ENCODE peak calls at places on chromosomes 2 and 18, in five cellular contexts. S is astrocyte of the spinal cord, E is endothelial cell, R is BE2C, W is upper lobe of right lung. H is an unnamed sample.

GRCh38 chr2:61210332-61210981 is 48.5 kb downstream of the C2orf74 start:
- DNase-seq in S (peak), E (no peak), R (no peak), W (no peak), H (peak)

GRCh38 chr2:66560683-66561082 is 125.8 kb downstream of the MEIS1 start:
- DNase-seq in S (no peak), E (no peak), R (no peak), W (no peak), H (no peak)

GRCh38 chr2:136310005-136310495 is 192.1 kb upstream of the CXCR4 start:
- DNase-seq in S (no peak), E (no peak), R (no peak), W (no peak), H (no peak)

GRCh38 chr2:161178756-161179155 is 18.5 kb downstream of the TANK start:
- DNase-seq in S (no peak), E (no peak), R (no peak), W (no peak), H (no peak)

GRCh38 chr2:9052821-9053533 is 49.5 kb upstream of the MBOAT2 start:
- DNase-seq in S (no peak), E (no peak), R (no peak), W (no peak), H (no peak)

GRCh38 chr2:208546107-208546506 is 139.5 kb downstream of the PTH2R start:
- DNase-seq in S (no peak), E (no peak), R (no peak), W (no peak), H (no peak)

GRCh38 chr2:199455533-199456382 is 2.0 kb downstream of the SATB2 start:
- DNase-seq in S (no peak), E (peak), R (no peak), W (peak), H (no peak)

GRCh38 chr2:2180446-2180845 is 150.6 kb downstream of the MYT1L start:
- DNase-seq in S (no peak), E (no peak), R (no peak), W (no peak), H (no peak)

GRCh38 chr2:88125924-88126771 is 1.7 kb downstream of the FABP1 start:
- DNase-seq in S (no peak), E (no peak), R (no peak), W (no peak), H (no peak)

GRCh38 chr2:120470041-120470716 is 124.2 kb downstream of the INHBB start:
- DNase-seq in S (peak), E (peak), R (no peak), W (peak), H (peak)

GRCh38 chr2:64090264-64090663 is 54.0 kb downstream of the PELI1 start:
- DNase-seq in S (no peak), E (no peak), R (no peak), W (no peak), H (no peak)

GRCh38 chr2:134436706-134437105 is 182.8 kb downstream of the MGAT5 start:
- DNase-seq in S (no peak), E (no peak), R (no peak), W (no peak), H (no peak)

GRCh38 chr2:153823880-153824279 is 47.8 kb upstream of the GALNT13 start:
- DNase-seq in S (no peak), E (no peak), R (no peak), W (no peak), H (no peak)

GRCh38 chr18:45169610-45170009 is 445.7 kb upstream of the SLC14A2 start:
- DNase-seq in S (peak), E (no peak), R (no peak), W (no peak), H (peak)

GRCh38 chr2:72089537-72089936 is 58.1 kb downstream of the CYP26B1 start:
- DNase-seq in S (no peak), E (no peak), R (no peak), W (no peak), H (no peak)

GRCh38 chr2:70712916-70713315 is 55.1 kb downstream of the ADD2 start:
- DNase-seq in S (no peak), E (no peak), R (no peak), W (no peak), H (no peak)

GRCh38 chr2:144776766-144777165 is 256.8 kb upstream of the ZEB2 start:
- DNase-seq in S (peak), E (no peak), R (no peak), W (no peak), H (peak)

GRCh38 chr2:236167297-236168109 is 683 bp downstream of the GBX2 start:
- DNase-seq in S (peak), E (peak), R (peak), W (peak), H (peak)

GRCh38 chr2:3302751-3303582 is 74.7 kb downstream of the EIPR1 start:
- DNase-seq in S (no peak), E (no peak), R (peak), W (no peak), H (no peak)

GRCh38 chr18:35982404-35983114 is 10.1 kb downstream of the RMP24 start:
- DNase-seq in S (peak), E (no peak), R (no peak), W (no peak), H (peak)

GRCh38 chr2:45595724-45596435 is 15.2 kb downstream of the SRBD1 start:
- DNase-seq in S (peak), E (no peak), R (no peak), W (no peak), H (peak)

GRCh38 chr2:932320-933221 is 18.1 kb upstream of the SNTG2 start:
- DNase-seq in S (no peak), E (no peak), R (no peak), W (peak), H (no peak)

GRCh38 chr2:171958475-171958874 is 36.2 kb downstream of the HAT1 start:
- DNase-seq in S (peak), E (no peak), R (no peak), W (no peak), H (peak)

GRCh38 chr2:85215074-85216050 is 82.2 kb downstream of the TCF7L1 start:
- DNase-seq in S (peak), E (no peak), R (peak), W (no peak), H (peak)

GRCh38 chr2:226877491-226877890 is 41.6 kb downstream of the RHBDD1 start:
- DNase-seq in S (no peak), E (no peak), R (no peak), W (no peak), H (no peak)

GRCh38 chr18:49617846-49618245 is 56.0 kb downstream of the LIPG start:
- DNase-seq in S (no peak), E (no peak), R (no peak), W (no peak), H (no peak)

GRCh38 chr18:11960743-11961380 is 20.4 kb upstream of the IMPA2 start:
- DNase-seq in S (no peak), E (no peak), R (no peak), W (no peak), H (no peak)

GRCh38 chr18:67766930-67767329 is 250.4 kb upstream of the DSEL start:
- DNase-seq in S (peak), E (no peak), R (no peak), W (no peak), H (peak)

GRCh38 chr2:47119001-47119400 is 36.1 kb downstream of the STPG4 start:
- DNase-seq in S (peak), E (no peak), R (no peak), W (no peak), H (peak)

GRCh38 chr2:37343537-37344434 is 644 bp upstream of the QPCT start:
- DNase-seq in S (peak), E (peak), R (no peak), W (no peak), H (peak)

GRCh38 chr18:1014496-1014895 is 109.8 kb downstream of the ADCYAP1 start:
- DNase-seq in S (no peak), E (no peak), R (peak), W (no peak), H (no peak)

GRCh38 chr18:8946046-8946838 is 156.3 kb upstream of the NDUFV2 start:
- DNase-seq in S (peak), E (no peak), R (no peak), W (no peak), H (peak)

GRCh38 chr18:48990497-48991298 is 39.9 kb upstream of the SMAD7 start:
- DNase-seq in S (peak), E (no peak), R (no peak), W (no peak), H (peak)

GRCh38 chr2:40251146-40251545 is 200.7 kb downstream of the SLC8A1 start:
- DNase-seq in S (peak), E (no peak), R (no peak), W (no peak), H (no peak)

GRCh38 chr2:151374426-151374825 is 17.0 kb downstream of the TNFAIP6 start:
- DNase-seq in S (peak), E (no peak), R (no peak), W (no peak), H (peak)

GRCh38 chr2:173441222-173441621 is 86.5 kb downstream of the CDCA7 start:
- DNase-seq in S (no peak), E (no peak), R (no peak), W (no peak), H (no peak)

GRCh38 chr2:38653715-38654494 is 12.0 kb upstream of the GALM start:
- DNase-seq in S (no peak), E (no peak), R (no peak), W (no peak), H (no peak)

GRCh38 chr2:6554403-6554802 is 311.3 kb downstream of the CMPK2 start:
- DNase-seq in S (no peak), E (no peak), R (peak), W (no peak), H (no peak)

GRCh38 chr2:206160124-206160806 is 570 bp downstream of the EEF1B2 start:
- DNase-seq in S (no peak), E (no peak), R (peak), W (no peak), H (no peak)

GRCh38 chr2:104874230-104874629 is 20.3 kb downstream of the POU3F3 start:
- DNase-seq in S (no peak), E (no peak), R (no peak), W (no peak), H (no peak)

GRCh38 chr2:104872034-104872865 is 18.3 kb downstream of the POU3F3 start:
- DNase-seq in S (peak), E (no peak), R (no peak), W (no peak), H (no peak)

GRCh38 chr2:104873689-104874054 is 19.8 kb downstream of the POU3F3 start:
- DNase-seq in S (no peak), E (no peak), R (no peak), W (no peak), H (no peak)

GRCh38 chr2:104871566-104872033 is 17.7 kb downstream of the POU3F3 start:
- DNase-seq in S (peak), E (no peak), R (no peak), W (no peak), H (no peak)

DNA sequence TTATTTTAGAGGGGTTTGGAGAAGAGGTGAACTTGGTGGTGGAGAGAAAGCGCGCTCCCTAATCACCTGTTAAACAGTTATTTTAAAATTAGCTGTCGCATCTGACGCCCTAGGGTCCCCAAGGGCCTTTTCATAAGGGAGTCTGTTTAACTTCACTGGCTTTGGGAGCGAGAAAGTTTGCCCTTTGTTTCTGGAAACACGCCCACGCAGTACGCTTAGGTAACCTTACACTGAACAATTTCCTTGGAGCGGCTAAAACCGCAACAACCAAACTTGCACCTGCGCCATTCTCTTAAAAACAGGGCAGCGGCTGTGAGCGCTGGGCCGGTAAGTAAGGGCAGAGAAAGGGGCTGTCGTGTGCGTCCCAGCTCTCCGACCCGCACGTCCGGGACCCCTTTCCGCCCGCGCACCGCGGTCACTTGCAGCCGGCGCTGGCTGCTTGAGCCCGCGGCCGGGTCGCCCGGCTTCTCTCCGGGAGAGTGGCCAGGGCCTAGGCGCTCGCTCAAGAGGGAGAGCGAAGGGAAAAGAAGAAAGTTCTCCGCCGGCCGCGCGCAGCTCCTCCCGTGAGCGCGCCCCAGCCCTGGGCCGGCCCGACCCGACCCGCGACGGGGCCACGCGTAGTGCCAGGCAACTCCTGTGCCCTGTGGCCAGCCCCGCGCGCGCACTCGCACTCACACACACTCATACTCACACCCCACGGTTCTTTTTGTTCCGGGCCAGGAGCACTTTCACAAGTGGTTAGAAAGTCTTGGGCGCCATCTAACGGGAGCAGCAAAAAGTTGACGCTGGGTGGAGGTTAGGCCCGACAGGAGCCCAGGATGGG is 19.2 kb downstream of the POU3F3 start:
- DNase-seq in S (peak), E (peak), R (peak), W (peak), H (peak)
- TF ChIP-seq CTCF in S (peak), E (peak), R (peak), W (peak), H (peak)

DNA sequence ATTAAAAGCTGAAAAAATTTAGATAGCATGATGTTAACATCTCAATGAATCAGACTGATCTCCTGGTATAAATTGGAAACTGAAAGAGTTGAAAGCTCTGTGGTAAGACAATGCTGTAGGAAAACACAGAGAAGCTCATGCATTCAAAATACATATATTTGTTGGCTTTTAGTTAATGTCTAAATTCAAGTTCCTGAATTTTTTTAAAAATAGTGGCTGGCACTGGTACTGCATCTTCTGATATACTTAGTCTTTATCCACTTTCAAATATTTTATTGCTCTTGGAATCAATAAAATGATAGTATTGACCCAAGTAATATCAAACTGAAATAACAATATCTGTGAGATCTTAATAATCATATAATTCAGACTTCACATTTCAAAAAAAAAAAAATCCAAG is 151.4 kb upstream of the FIGN start:
- DNase-seq in S (no peak), E (no peak), R (no peak), W (no peak), H (no peak)
- TF ChIP-seq CTCF in S (peak), E (peak), R (no peak), W (peak), H (peak)

DNA sequence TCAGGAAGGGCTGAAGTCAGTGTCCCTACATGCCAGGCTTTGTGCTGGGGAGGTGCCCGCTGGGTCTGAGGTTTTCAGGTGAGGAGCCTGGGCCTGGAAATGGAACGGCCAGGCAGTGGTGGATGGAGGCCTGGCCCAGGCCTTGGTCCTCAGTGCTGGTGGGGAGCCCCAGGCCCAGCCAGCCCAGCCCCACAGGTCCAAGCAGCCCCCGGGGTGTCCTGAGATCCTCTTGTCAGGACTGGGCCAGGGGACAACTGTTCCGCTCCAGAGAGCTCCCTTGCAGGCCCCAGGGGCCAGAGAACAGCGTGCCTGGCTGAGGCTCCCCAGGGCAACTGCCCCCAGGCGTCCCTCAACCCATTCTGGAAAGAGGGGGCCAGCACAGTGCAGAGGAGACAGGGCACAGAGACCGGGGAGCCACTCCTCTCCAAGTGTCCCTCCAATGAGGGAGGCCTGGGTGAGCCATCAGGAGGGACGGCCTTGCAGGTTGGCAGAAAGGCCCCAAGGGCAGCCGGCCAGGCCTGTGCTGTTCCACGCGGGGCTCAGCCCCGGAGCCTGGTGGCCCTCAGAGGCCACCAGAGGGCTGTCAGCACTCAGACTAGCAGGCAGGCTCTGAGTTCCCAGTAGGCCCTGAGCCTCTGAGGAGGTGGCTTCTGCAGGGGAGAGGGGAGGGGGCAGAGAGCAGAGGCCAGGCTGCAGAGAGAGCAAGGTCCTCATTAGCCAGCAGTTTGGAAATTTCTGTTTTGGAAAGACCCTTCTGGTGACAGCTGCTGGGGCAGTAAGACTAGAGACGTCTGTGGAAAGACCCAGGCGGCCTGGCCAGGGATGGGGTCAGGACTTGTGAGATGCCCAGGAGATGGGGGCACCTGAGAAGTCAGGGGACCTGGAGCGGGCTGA is 29.4 kb upstream of the SNED1 start:
- DNase-seq in S (no peak), E (no peak), R (peak), W (peak), H (no peak)
- TF ChIP-seq CTCF in S (no peak), E (no peak), R (peak), W (no peak), H (no peak)

GRCh38 chr2:100125641-100126040 is 16.7 kb downstream of the AFF3 start:
- DNase-seq in S (no peak), E (no peak), R (no peak), W (no peak), H (no peak)

GRCh38 chr2:100119235-100119634 is 23.2 kb downstream of the AFF3 start:
- DNase-seq in S (no peak), E (no peak), R (no peak), W (no peak), H (no peak)

GRCh38 chr2:100126172-100126571 is 16.2 kb downstream of the AFF3 start:
- DNase-seq in S (no peak), E (no peak), R (no peak), W (no peak), H (no peak)

GRCh38 chr2:100124746-100125145 is 17.6 kb downstream of the AFF3 start:
- DNase-seq in S (no peak), E (no peak), R (no peak), W (no peak), H (no peak)

DNA sequence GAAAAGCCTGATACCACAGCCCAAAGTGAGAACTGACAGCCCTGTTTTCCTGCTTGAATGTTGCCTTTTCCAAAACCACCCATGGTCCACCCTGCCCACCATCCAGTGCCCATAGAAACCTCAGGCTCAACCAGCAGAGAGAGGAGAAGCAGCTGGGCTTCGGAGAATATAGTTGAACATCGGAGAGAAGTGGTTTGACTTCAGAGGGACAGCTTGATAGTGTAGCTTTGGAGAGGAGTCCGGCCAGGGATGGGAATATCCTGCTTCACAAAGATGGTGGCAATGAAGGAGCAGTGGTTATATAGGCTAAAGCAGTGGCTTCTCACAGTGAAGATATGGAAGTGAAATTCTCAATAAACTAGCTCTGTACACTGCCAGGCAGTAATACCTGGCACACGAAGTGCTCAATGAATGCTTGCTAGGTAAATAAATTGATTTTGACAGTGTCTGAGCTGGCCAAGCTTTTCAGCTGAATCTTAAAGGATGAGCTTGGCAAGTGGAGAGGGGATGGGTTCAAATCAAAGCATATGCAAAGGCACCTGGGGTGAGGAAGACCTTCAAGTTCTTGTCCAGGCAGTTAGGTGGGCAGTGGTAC is 21.2 kb downstream of the AFF3 start:
- DNase-seq in S (no peak), E (no peak), R (no peak), W (no peak), H (no peak)
- TF ChIP-seq CTCF in S (no peak), E (no peak), R (no peak), W (no peak), H (no peak)

GRCh38 chr2:132417430-132418035 is 928 bp downstream of the GPR39 start:
- DNase-seq in S (no peak), E (no peak), R (no peak), W (no peak), H (no peak)

GRCh38 chr2:132420776-132421175 is 4.2 kb downstream of the GPR39 start:
- DNase-seq in S (no peak), E (no peak), R (no peak), W (no peak), H (peak)

GRCh38 chr2:132416080-132416911 is at the start of gene GPR39:
- DNase-seq in S (peak), E (peak), R (peak), W (peak), H (peak)

GRCh38 chr2:132415256-132416079 is 1.1 kb upstream of the GPR39 start:
- DNase-seq in S (peak), E (no peak), R (no peak), W (peak), H (no peak)

DNA sequence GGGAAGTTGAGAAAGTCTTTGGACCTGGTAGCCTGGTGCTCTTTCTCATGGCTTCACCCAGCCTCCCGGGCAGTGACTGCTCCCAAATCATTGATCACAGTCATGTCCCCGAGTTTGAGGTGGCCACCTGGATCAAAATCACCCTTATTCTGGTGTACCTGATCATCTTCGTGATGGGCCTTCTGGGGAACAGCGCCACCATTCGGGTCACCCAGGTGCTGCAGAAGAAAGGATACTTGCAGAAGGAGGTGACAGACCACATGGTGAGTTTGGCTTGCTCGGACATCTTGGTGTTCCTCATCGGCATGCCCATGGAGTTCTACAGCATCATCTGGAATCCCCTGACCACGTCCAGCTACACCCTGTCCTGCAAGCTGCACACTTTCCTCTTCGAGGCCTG is 391 bp downstream of the GPR39 start:
- DNase-seq in S (no peak), E (no peak), R (no peak), W (peak), H (no peak)
- TF ChIP-seq CTCF in S (no peak), E (no peak), R (no peak), W (no peak), H (peak)